ENCODE peak calls at places on chromosomes 1 and 21, in eight cellular contexts. O is activated T-helper 1 cell treated with anti-CD3 and anti-CD28 coated beads, Interleukin-12 subunit alpha, Interleukin-12 subunit beta, Interleukin-2, Interleukin-4 antibody, amounts not matched to agents 30 ng/mL and 10 ng/mL and 1 ng/mL, durations not matched to agents 14 hours and 24 hours and 36 hours; S is stimulated activated CD4-positive, alpha-beta T cell treated with anti-CD3 and anti-CD28 coated beads, Interleukin-4, amount 100 ng/mL, for 1 hour; Y is activated CD8-positive, alpha-beta memory T cell treated with anti-CD3 and anti-CD28 coated beads for 4 hours; N is MCF 10A; H is NCI-H345; Z is HFFc6; F is EL. K is an unnamed sample.
A peak's percentile ranks its signal among the peaks of the same experiment; 100 is the strongest.

GRCh38 chr21:33976082-33976979 is 60.7 kb upstream of the ATP5PO start:
- DNase-seq in O (peak; percentile 48), S (peak; percentile 59), Y (peak; percentile 37), N (peak; percentile 92), H (no peak), Z (peak; percentile 98), F (peak; percentile 98), K (peak; percentile 89)

GRCh38 chr21:37365657-37366487 is 701 bp upstream of the DYRK1A start:
- DNase-seq in O (no peak), S (peak; percentile 66), Y (peak; percentile 31), N (peak; percentile 72), H (peak; percentile 80), Z (peak; percentile 29), F (peak; percentile 70), K (no peak)

GRCh38 chr1:13732971-13733667 is 33.1 kb downstream of the PRDM2 start:
- DNase-seq in O (peak; percentile 40), S (no peak), Y (no peak), N (no peak), H (no peak), Z (no peak), F (no peak), K (peak; percentile 61)

GRCh38 chr1:183675381-183675780 is 22.3 kb upstream of the APOBEC4 start:
- DNase-seq in O (no peak), S (no peak), Y (no peak), N (no peak), H (no peak), Z (no peak), F (no peak), K (no peak)

GRCh38 chr1:46543761-46544560 is 7.5 kb downstream of the KNCN start:
- DNase-seq in O (no peak), S (no peak), Y (no peak), N (no peak), H (no peak), Z (no peak), F (no peak), K (no peak)

GRCh38 chr1:221397606-221398005 is 344.3 kb downstream of the DUSP10 start:
- DNase-seq in O (no peak), S (no peak), Y (no peak), N (peak; percentile 33), H (no peak), Z (no peak), F (peak; percentile 26), K (no peak)

GRCh38 chr1:10495942-10496341 is 21.2 kb downstream of the PEX14 start:
- DNase-seq in O (no peak), S (peak; percentile 19), Y (no peak), N (peak; percentile 97), H (no peak), Z (no peak), F (no peak), K (no peak)

GRCh38 chr1:240000634-240001033 is 91.0 kb upstream of the FMN2 start:
- DNase-seq in O (no peak), S (no peak), Y (no peak), N (peak; percentile 94), H (no peak), Z (peak; percentile 69), F (peak; percentile 82), K (no peak)

GRCh38 chr1:87109012-87109411 is 194.6 kb downstream of the HS2ST1 start:
- DNase-seq in O (no peak), S (no peak), Y (no peak), N (no peak), H (no peak), Z (no peak), F (no peak), K (no peak)

GRCh38 chr1:17922833-17923232 is 167.7 kb downstream of the ACTL8 start:
- DNase-seq in O (no peak), S (peak; percentile 5), Y (no peak), N (peak; percentile 54), H (peak; percentile 58), Z (peak; percentile 8), F (peak; percentile 29), K (peak; percentile 35)

GRCh38 chr1:150257624-150258274 is at the start of gene CA14:
- DNase-seq in O (no peak), S (no peak), Y (no peak), N (no peak), H (no peak), Z (no peak), F (no peak), K (no peak)

GRCh38 chr1:234222561-234223280 is 150.5 kb upstream of the COA6 start:
- DNase-seq in O (no peak), S (no peak), Y (no peak), N (peak; percentile 77), H (no peak), Z (no peak), F (peak; percentile 49), K (no peak)

GRCh38 chr1:181179980-181180964 is 91.8 kb downstream of the IER5 start:
- DNase-seq in O (peak; percentile 17), S (peak; percentile 47), Y (no peak), N (peak; percentile 45), H (peak; percentile 92), Z (peak; percentile 50), F (peak; percentile 17), K (peak; percentile 20)

GRCh38 chr1:117590273-117590925 is 15.4 kb upstream of the TENT5C start:
- DNase-seq in O (no peak), S (no peak), Y (no peak), N (no peak), H (no peak), Z (no peak), F (no peak), K (no peak)

GRCh38 chr1:111446967-111447892 is 1.8 kb downstream of the WDR77 start:
- DNase-seq in O (no peak), S (no peak), Y (no peak), N (no peak), H (no peak), Z (no peak), F (no peak), K (no peak)

GRCh38 chr1:14844359-14844758 is 245.9 kb downstream of the KAZN start:
- DNase-seq in O (no peak), S (no peak), Y (no peak), N (no peak), H (no peak), Z (no peak), F (no peak), K (no peak)

GRCh38 chr1:157085416-157085815 is 14.2 kb downstream of the ETV3L start:
- DNase-seq in O (no peak), S (no peak), Y (no peak), N (peak; percentile 89), H (no peak), Z (no peak), F (peak; percentile 45), K (peak; percentile 64)

GRCh38 chr1:226628624-226629155 is 80.1 kb downstream of the STUM start:
- DNase-seq in O (no peak), S (no peak), Y (no peak), N (no peak), H (peak; percentile 21), Z (no peak), F (no peak), K (no peak)

GRCh38 chr1:20112279-20113000 is 6.9 kb downstream of the PLA2G2D start:
- DNase-seq in O (no peak), S (no peak), Y (no peak), N (no peak), H (no peak), Z (no peak), F (peak; percentile 13), K (no peak)

GRCh38 chr1:66048011-66048410 is 255.3 kb downstream of the PDE4B start:
- DNase-seq in O (no peak), S (no peak), Y (no peak), N (no peak), H (no peak), Z (no peak), F (peak; percentile 31), K (no peak)

GRCh38 chr21:44653123-44653522 is 1.3 kb downstream of the KRTAP12-4 start:
- DNase-seq in O (no peak), S (no peak), Y (no peak), N (no peak), H (peak; percentile 29), Z (no peak), F (no peak), K (no peak)

GRCh38 chr1:179876289-179876715 is 1.3 kb downstream of the TOR1AIP2 start:
- DNase-seq in O (no peak), S (no peak), Y (no peak), N (peak; percentile 82), H (no peak), Z (peak; percentile 15), F (peak; percentile 54), K (peak; percentile 35)

GRCh38 chr1:61680500-61680899 is 44.4 kb downstream of the TM2D1 start:
- DNase-seq in O (no peak), S (no peak), Y (no peak), N (peak; percentile 27), H (no peak), Z (no peak), F (no peak), K (no peak)

GRCh38 chr1:90706437-90707362 is 10.4 kb downstream of the BARHL2 start:
- DNase-seq in O (no peak), S (no peak), Y (no peak), N (no peak), H (peak; percentile 54), Z (no peak), F (no peak), K (peak; percentile 61)

GRCh38 chr1:205851993-205852392 is 2.1 kb upstream of the PM20D1 start:
- DNase-seq in O (no peak), S (no peak), Y (no peak), N (no peak), H (no peak), Z (no peak), F (no peak), K (no peak)

GRCh38 chr1:226974544-226975258 is 34.6 kb downstream of the COQ8A start:
- DNase-seq in O (no peak), S (no peak), Y (no peak), N (no peak), H (no peak), Z (no peak), F (no peak), K (no peak)

GRCh38 chr1:211472724-211473123 is 19.2 kb downstream of the RD3 start:
- DNase-seq in O (no peak), S (no peak), Y (no peak), N (no peak), H (no peak), Z (no peak), F (no peak), K (no peak)

GRCh38 chr1:197435224-197435623 is 167.2 kb downstream of the CRB1 start:
- DNase-seq in O (no peak), S (no peak), Y (no peak), N (no peak), H (no peak), Z (no peak), F (no peak), K (no peak)

GRCh38 chr1:197367631-197368030 is 99.6 kb downstream of the CRB1 start:
- DNase-seq in O (no peak), S (no peak), Y (no peak), N (no peak), H (no peak), Z (no peak), F (no peak), K (no peak)

GRCh38 chr1:109379422-109379821 is 18.3 kb downstream of the SORT1 start:
- DNase-seq in O (no peak), S (no peak), Y (no peak), N (no peak), H (no peak), Z (no peak), F (peak; percentile 34), K (no peak)

GRCh38 chr1:41741244-41741643 is 177.5 kb downstream of the HIVEP3 start:
- DNase-seq in O (no peak), S (peak; percentile 62), Y (no peak), N (no peak), H (no peak), Z (no peak), F (no peak), K (no peak)

GRCh38 chr21:43918385-43918947 is 53.4 kb downstream of the AGPAT3 start:
- DNase-seq in O (no peak), S (no peak), Y (no peak), N (peak; percentile 14), H (no peak), Z (no peak), F (no peak), K (no peak)

GRCh38 chr21:44299085-44299457 is 782 bp upstream of the PFKL start:
- DNase-seq in O (no peak), S (no peak), Y (no peak), N (no peak), H (peak; percentile 48), Z (peak; percentile 3), F (no peak), K (no peak)

GRCh38 chr1:241081473-241081872 is 275.5 kb downstream of the RGS7 start:
- DNase-seq in O (no peak), S (no peak), Y (no peak), N (peak; percentile 38), H (no peak), Z (peak; percentile 1), F (peak; percentile 78), K (no peak)

K was measured in HL-60.